ENCODE peak calls at places on chromosome 12, in four cellular contexts. T is K562, J is HepG2, H is GM12878. W is an unnamed sample.
A peak's percentile ranks its signal among the peaks of the same experiment; 100 is the strongest.

GRCh38 chr12:57771271-57771872 is 533 bp downstream of the METTL1 start:
- DNase-seq in T (peak; percentile 95), J (peak; percentile 87), H (peak; percentile 74), W (peak; percentile 94)

GRCh38 chr12:129672110-129672509 is 231.7 kb downstream of the TMEM132D start:
- DNase-seq in T (no peak), J (no peak), H (no peak), W (no peak)

GRCh38 chr12:132078190-132078589 is 65.9 kb downstream of the DDX51 start:
- DNase-seq in T (no peak), J (no peak), H (no peak), W (no peak)

GRCh38 chr12:119668315-119668651 is 350 bp downstream of the PRKAB1 start:
- DNase-seq in T (no peak), J (no peak), H (no peak), W (no peak)

GRCh38 chr12:6539276-6540134 is 5.2 kb downstream of the GAPDH start:
- DNase-seq in T (peak; percentile 30), J (no peak), H (no peak), W (peak; percentile 41)

GRCh38 chr12:57315681-57316080 is 64.7 kb upstream of the STAC3 start:
- DNase-seq in T (no peak), J (no peak), H (no peak), W (no peak)

GRCh38 chr12:13390921-13391320 is 194.4 kb downstream of the EMP1 start:
- DNase-seq in T (no peak), J (no peak), H (no peak), W (no peak)

GRCh38 chr12:80648866-80649265 is 58.6 kb upstream of the MYF6 start:
- DNase-seq in T (no peak), J (no peak), H (no peak), W (no peak)

GRCh38 chr12:110039085-110039807 is 9.1 kb downstream of the C12orf76 start:
- DNase-seq in T (no peak), J (peak; percentile 99), H (no peak), W (peak; percentile 92)

GRCh38 chr12:120761581-120761980 is 36.0 kb downstream of the ACADS start:
- DNase-seq in T (no peak), J (no peak), H (no peak), W (no peak)

GRCh38 chr12:41680155-41680554 is 464.5 kb downstream of the GXYLT1 start:
- DNase-seq in T (no peak), J (no peak), H (no peak), W (no peak)

DNA sequence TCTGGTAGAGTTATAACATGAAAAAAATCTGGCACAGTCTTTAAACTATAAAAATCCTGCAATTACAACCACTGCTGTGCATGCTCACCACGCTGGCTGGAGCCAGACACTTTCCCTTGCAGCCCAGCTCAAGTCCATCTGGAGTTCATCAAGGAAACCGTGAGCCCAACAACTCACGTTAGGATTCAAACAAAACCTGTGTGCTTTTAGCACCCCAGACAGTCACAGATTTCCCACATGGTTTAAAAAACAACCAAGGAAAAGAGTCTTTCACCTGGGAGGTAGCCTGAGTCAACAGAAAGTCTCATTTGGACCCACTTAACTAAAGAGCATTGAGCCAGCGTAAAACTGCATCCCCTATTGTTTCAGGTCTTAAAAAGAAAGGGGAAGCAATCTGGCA is 4.7 kb downstream of the LRIG3 start:
- DNase-seq in T (no peak), J (no peak), H (no peak), W (no peak)
- TF ChIP-seq EP300 in T (no peak), J (no peak), H (no peak), W (no peak)

DNA sequence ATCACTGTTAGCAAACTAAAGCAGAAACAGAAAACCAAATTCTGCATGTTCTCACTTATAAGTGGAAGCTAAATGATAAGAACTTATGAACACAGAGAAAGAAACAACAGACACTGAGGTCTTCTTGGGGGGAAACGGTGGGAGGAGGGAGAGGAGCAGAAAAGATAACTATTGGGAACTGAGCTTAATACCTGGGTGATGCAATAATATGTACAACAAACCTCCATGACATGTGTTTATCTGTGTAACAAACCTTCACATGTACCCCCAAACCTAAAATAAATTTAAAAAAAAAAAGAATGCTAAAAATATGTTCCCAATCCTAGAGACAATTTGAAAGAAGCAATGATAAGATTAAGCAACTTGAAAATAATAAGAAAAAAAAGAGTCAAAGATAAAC is 89.5 kb downstream of the SOX5 start:
- DNase-seq in T (no peak), J (no peak), H (no peak), W (no peak)
- TF ChIP-seq JUNB in T (no peak), J (no peak), H (no peak), W (no peak)

DNA sequence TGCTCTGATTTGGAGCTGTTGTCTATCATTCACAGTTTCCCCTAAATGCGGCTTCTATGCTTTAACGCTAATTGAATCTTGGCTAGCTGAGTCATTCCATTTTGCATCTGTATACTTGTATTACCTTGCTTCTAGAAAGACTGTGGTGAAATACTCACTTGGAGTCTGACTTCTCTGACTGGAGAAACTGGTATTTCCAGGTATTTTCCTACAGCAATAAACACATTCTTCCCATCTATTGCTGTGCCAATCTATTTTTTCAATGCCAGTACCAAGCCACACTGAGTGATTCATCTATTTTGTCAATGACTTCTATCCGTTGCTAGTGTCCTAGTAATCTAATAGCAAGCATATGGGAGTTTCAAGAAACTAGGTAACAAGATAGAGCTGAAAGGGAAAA is 76.0 kb upstream of the ST8SIA1 start:
- DNase-seq in T (no peak), J (no peak), H (no peak), W (no peak)
- TF ChIP-seq EP300 in T (no peak), J (no peak), H (no peak), W (no peak)

DNA sequence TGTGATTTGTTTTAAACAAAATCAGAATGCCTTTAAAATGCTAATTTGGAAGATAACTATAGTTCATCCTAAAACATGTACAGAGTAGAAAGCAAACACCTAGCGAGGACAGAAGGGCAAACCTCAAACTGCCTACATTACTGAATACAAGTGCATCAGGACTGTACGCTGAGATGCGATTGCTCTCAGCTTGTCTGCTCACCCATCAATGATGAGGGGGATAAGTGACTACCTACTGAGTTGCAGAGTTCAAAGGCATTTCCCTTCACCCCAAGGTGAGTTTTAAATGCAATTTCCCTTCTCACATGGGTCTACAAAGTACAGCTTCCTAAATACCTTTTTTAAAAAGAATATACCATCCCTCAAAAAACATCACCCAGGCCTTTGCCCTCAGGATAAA is 52.9 kb downstream of the PHLDA1 start:
- DNase-seq in T (no peak), J (no peak), H (no peak), W (no peak)
- TF ChIP-seq JUNB in T (no peak), J (no peak), H (no peak), W (no peak)

GRCh38 chr12:114381177-114381576 is 24.8 kb downstream of the TBX5 start:
- DNase-seq in T (no peak), J (no peak), H (no peak), W (no peak)

DNA sequence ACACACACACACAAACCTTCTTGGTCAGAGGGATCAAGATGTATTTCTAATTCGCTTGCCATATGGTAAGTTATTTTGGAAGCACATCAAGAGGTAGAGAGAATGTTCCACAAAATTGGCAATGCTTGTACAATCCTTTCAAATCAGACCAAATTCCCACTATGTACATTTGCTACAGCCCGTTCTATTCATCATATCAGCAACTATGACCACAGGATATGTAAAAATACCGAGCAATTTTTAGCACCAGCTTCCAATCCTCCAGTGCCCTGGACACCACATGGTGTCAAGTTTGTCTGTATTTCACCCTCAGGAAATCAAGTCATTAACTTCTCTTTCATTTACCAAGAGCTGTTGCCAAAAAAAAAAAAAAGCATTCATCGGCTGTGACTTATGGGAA is 21.2 kb downstream of the TBX5 start:
- DNase-seq in T (no peak), J (no peak), H (no peak), W (no peak)
- TF ChIP-seq EP300 in T (no peak), J (no peak), H (no peak), W (no peak)

DNA sequence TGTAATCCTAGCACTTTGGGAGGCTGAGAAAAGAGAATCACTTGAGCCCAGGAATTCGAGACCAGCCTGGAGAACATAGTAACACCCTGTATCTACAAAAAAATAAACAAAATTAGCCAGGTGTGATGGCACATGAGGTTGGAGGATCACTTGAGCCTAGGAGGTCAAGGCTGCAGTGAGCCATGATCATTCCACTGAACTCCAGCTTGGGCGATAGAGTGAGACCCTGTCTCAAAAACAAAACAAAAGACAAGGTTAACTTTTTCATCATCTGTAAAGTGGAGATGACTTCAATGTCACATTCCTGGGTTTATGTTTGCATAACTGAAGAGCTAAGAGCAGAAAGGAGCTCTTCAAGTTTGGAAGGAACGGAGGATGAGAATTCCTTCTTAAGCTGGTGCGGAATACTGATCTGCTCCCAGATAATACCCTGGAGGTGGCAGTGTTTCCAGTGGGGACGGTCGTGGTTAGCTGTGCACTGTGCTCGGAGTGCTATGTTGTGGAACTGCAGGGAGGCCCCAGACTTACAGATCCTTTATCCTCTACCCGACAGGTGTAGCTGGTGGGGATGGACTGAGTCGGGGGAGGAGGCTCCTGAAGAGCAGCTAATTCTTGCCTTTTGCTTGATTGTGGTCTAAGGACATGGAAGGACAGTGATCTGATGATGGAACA is 22.5 kb upstream of the BICD1 start:
- DNase-seq in T (no peak), J (no peak), H (no peak), W (no peak)
- TF ChIP-seq JUNB in T (no peak), J (no peak), H (no peak), W (no peak)

GRCh38 chr12:78700565-78700964 is 164.0 kb upstream of the SYT1 start:
- DNase-seq in T (no peak), J (no peak), H (no peak), W (no peak)

GRCh38 chr12:78695749-78696148 is 168.8 kb upstream of the SYT1 start:
- DNase-seq in T (no peak), J (no peak), H (no peak), W (no peak)

GRCh38 chr12:78698747-78699146 is 165.8 kb upstream of the SYT1 start:
- DNase-seq in T (no peak), J (no peak), H (no peak), W (peak; percentile 70)

GRCh38 chr12:78697817-78698415 is 166.7 kb upstream of the SYT1 start:
- DNase-seq in T (no peak), J (no peak), H (no peak), W (peak; percentile 11)

DNA sequence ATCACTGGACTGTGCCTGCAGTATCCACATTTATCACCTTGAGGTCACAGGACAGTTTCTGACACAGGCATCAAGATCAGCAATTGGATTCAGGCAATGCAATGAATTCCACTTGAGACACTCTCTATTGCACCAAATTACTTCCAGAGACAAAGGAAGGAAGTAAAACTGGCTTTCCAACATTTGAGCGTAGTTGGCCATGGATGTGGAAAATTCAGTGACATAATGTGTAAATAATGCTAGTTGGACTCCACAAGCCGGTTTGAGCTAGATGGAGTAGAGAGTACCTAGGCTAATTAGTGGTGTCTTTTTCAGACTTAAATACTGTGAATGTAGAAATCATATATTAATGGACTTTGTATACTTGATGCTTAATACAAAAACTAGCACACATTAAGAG is 168.3 kb upstream of the SYT1 start:
- DNase-seq in T (no peak), J (no peak), H (no peak), W (no peak)
- TF ChIP-seq EP300 in T (no peak), J (no peak), H (no peak), W (no peak)